ENCODE peak calls at places on chromosomes 6 and 20, in seven cellular contexts. J is H1; W is CD4-positive, alpha-beta T cell; L is CD4-positive, alpha-beta memory T cell; C is heart right ventricle; V is DND-41; M is IMR-90. F is an unnamed sample.

GRCh38 chr6:4351857-4352669 is 216.7 kb upstream of the ECI2 start:
- DNase-seq in J (no peak), W (no peak), L (no peak), C (peak; percentile 80), V (no peak), M (peak; percentile 95), F (no peak)

GRCh38 chr20:32333181-32333987 is 24.7 kb upstream of the ASXL1 start:
- DNase-seq in J (no peak), W (no peak), L (no peak), C (no peak), V (no peak), M (no peak), F (no peak)

GRCh38 chr20:48695738-48696137 is 132.1 kb downstream of the PREX1 start:
- DNase-seq in J (no peak), W (no peak), L (no peak), C (no peak), V (no peak), M (no peak), F (no peak)

GRCh38 chr20:21027569-21027968 is 78.6 kb downstream of the LINC00237 start:
- DNase-seq in J (peak; percentile 46), W (no peak), L (no peak), C (no peak), V (peak; percentile 8), M (no peak), F (no peak)

GRCh38 chr6:165227644-165228329 is 81.6 kb downstream of the C6orf118 start:
- DNase-seq in J (no peak), W (no peak), L (no peak), C (no peak), V (no peak), M (no peak), F (no peak)

GRCh38 chr6:43937236-43938177 is 167.5 kb downstream of the VEGFA start:
- DNase-seq in J (no peak), W (no peak), L (no peak), C (no peak), V (peak; percentile 1), M (no peak), F (peak; percentile 1)

GRCh38 chr6:82410151-82410621 is 46.6 kb downstream of the TPBG start:
- DNase-seq in J (no peak), W (no peak), L (no peak), C (no peak), V (no peak), M (peak; percentile 54), F (no peak)

GRCh38 chr20:15976047-15976731 is 597.1 kb downstream of the KIF16B start:
- DNase-seq in J (peak; percentile 64), W (no peak), L (no peak), C (no peak), V (no peak), M (no peak), F (no peak)

GRCh38 chr20:33820362-33820761 is 9.2 kb downstream of the CHMP4B start:
- DNase-seq in J (no peak), W (no peak), L (no peak), C (no peak), V (no peak), M (no peak), F (no peak)

GRCh38 chr6:3406928-3407809 is 49.7 kb downstream of the SLC22A23 start:
- DNase-seq in J (no peak), W (no peak), L (no peak), C (no peak), V (no peak), M (no peak), F (no peak)

GRCh38 chr6:101114703-101115102 is 233.6 kb upstream of the ASCC3 start:
- DNase-seq in J (no peak), W (no peak), L (no peak), C (peak; percentile 10), V (peak; percentile 15), M (peak; percentile 20), F (no peak)

GRCh38 chr6:163897030-163897429 is 482.5 kb downstream of the QKI start:
- DNase-seq in J (no peak), W (no peak), L (no peak), C (no peak), V (no peak), M (peak; percentile 50), F (no peak)

GRCh38 chr20:6157345-6157744 is 34.5 kb upstream of the FERMT1 start:
- DNase-seq in J (no peak), W (no peak), L (no peak), C (no peak), V (no peak), M (peak; percentile 3), F (no peak)

GRCh38 chr6:56978530-56978929 is 23.6 kb downstream of the BEND6 start:
- DNase-seq in J (no peak), W (no peak), L (no peak), C (no peak), V (no peak), M (no peak), F (no peak)

GRCh38 chr6:147586044-147586443 is 77.6 kb downstream of the SAMD5 start:
- DNase-seq in J (no peak), W (no peak), L (no peak), C (peak; percentile 50), V (no peak), M (peak; percentile 55), F (no peak)

GRCh38 chr6:170276369-170277057 is 14.4 kb downstream of the DLL1 start:
- DNase-seq in J (no peak), W (no peak), L (no peak), C (peak; percentile 89), V (no peak), M (no peak), F (no peak)

GRCh38 chr6:82030301-82030700 is 217.2 kb downstream of the IBTK start:
- DNase-seq in J (no peak), W (no peak), L (no peak), C (no peak), V (no peak), M (no peak), F (no peak)

GRCh38 chr20:20568604-20569205 is 143.7 kb downstream of the RALGAPA2 start:
- DNase-seq in J (no peak), W (no peak), L (peak; percentile 4), C (no peak), V (peak; percentile 41), M (peak; percentile 58), F (no peak)

GRCh38 chr6:14621518-14621917 is 503.9 kb downstream of the CD83 start:
- DNase-seq in J (no peak), W (no peak), L (no peak), C (no peak), V (no peak), M (no peak), F (no peak)

GRCh38 chr20:10805764-10806163 is 132.0 kb upstream of the JAG1 start:
- DNase-seq in J (no peak), W (no peak), L (no peak), C (peak; percentile 17), V (no peak), M (no peak), F (no peak)

GRCh38 chr20:50652702-50653294 is 38.5 kb downstream of the RIPOR3 start:
- DNase-seq in J (no peak), W (no peak), L (no peak), C (peak; percentile 35), V (peak; percentile 62), M (peak; percentile 77), F (no peak)

GRCh38 chr6:30721198-30722024 is 1.3 kb downstream of the TUBB start:
- DNase-seq in J (no peak), W (peak; percentile 97), L (peak; percentile 96), C (peak; percentile 93), V (peak; percentile 93), M (peak; percentile 87), F (peak; percentile 98)

GRCh38 chr6:136330634-136331033 is 41.0 kb upstream of the BCLAF1 start:
- DNase-seq in J (no peak), W (no peak), L (no peak), C (no peak), V (no peak), M (no peak), F (no peak)

GRCh38 chr6:161353208-161353613 is 79.3 kb upstream of the AGPAT4 start:
- DNase-seq in J (peak; percentile 66), W (no peak), L (no peak), C (no peak), V (no peak), M (no peak), F (no peak)

GRCh38 chr20:4699216-4699615 is 22.5 kb upstream of the PRND start:
- DNase-seq in J (no peak), W (no peak), L (no peak), C (no peak), V (no peak), M (no peak), F (no peak)

GRCh38 chr6:116695398-116695797 is 14.4 kb downstream of the KPNA5 start:
- DNase-seq in J (no peak), W (no peak), L (peak; percentile 4), C (no peak), V (no peak), M (no peak), F (no peak)

GRCh38 chr6:43926644-43927524 is 156.9 kb downstream of the VEGFA start:
- DNase-seq in J (peak; percentile 62), W (no peak), L (no peak), C (no peak), V (peak; percentile 88), M (peak; percentile 92), F (no peak)

GRCh38 chr6:1535295-1535694 is 74.4 kb upstream of the FOXC1 start:
- DNase-seq in J (no peak), W (peak; percentile 28), L (peak; percentile 25), C (no peak), V (no peak), M (no peak), F (no peak)

GRCh38 chr6:75171151-75171550 is 34.7 kb downstream of the COL12A1 start:
- DNase-seq in J (no peak), W (no peak), L (no peak), C (no peak), V (no peak), M (no peak), F (no peak)

GRCh38 chr6:22521035-22521434 is 48.3 kb upstream of the HDGFL1 start:
- DNase-seq in J (no peak), W (no peak), L (no peak), C (no peak), V (no peak), M (no peak), F (no peak)
- H3K9me3 ChIP-seq in J (no peaks in the 10 kb centered on the region), W (no peaks in the 10 kb centered on the region), L (no peaks in the 10 kb centered on the region), C (no peaks in the 10 kb centered on the region), V (no peaks in the 10 kb centered on the region), M (no peaks in the 10 kb centered on the region), F (no peaks in the 10 kb centered on the region)

GRCh38 chr20:56163806-56164205 is 84.7 kb upstream of the MC3R start:
- DNase-seq in J (no peak), W (no peak), L (no peak), C (no peak), V (peak; percentile 5), M (no peak), F (no peak)
- H3K9me3 ChIP-seq in J (peaks cover 66% of the 10 kb centered on the region), W (no peaks in the 10 kb centered on the region), L (no peaks in the 10 kb centered on the region), C (no peaks in the 10 kb centered on the region), V (no peaks in the 10 kb centered on the region), M (peaks cover 27% of the 10 kb centered on the region), F (no peaks in the 10 kb centered on the region)

DNA sequence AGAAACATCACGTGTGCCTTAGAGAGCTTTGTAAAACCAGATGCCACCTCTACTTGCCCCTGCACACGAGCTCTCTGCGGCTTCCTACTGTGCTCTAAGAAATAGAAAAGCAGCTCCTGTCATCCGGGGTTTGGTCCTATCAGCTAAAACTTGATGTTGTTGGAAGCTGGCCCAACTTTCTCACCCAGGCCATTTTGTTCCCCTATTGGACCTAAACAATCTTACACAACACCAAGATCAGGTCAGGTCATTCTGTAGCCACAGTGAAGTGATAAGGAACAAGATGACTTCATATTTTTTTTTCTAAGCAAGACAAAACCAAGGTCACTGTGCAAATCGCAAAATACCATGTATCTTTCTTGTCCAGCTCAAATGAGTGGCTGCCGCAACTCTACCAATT is 486.0 kb downstream of the PTPRT start:
- DNase-seq in J (no peak), W (no peak), L (no peak), C (no peak), V (no peak), M (no peak), F (no peak)
- H3K9me3 ChIP-seq in J (peaks cover 12% of the 10 kb centered on the region), W (no peaks in the 10 kb centered on the region), L (no peaks in the 10 kb centered on the region), C (no peaks in the 10 kb centered on the region), V (no peaks in the 10 kb centered on the region), M (peaks cover 16% of the 10 kb centered on the region), F (no peaks in the 10 kb centered on the region)

GRCh38 chr20:62073323-62073722 is 7.6 kb upstream of the TAF4 start:
- DNase-seq in J (no peak), W (no peak), L (no peak), C (no peak), V (no peak), M (no peak), F (no peak)
- H3K9me3 ChIP-seq in J (peaks cover 25% of the 10 kb centered on the region), W (peaks cover 31% of the 10 kb centered on the region), L (peaks cover 12% of the 10 kb centered on the region), C (peaks cover 37% of the 10 kb centered on the region), V (peaks cover 25% of the 10 kb centered on the region), M (peaks cover 25% of the 10 kb centered on the region), F (peaks cover 3% of the 10 kb centered on the region)